ENCODE peak calls at places on chromosomes 6 and 20, in seven cellular contexts. H is HCT116, E is H1, J is HepG2, G is SK-N-SH, D is K562, B is GM12878. L is an unnamed sample. For H3K27me3, the result is how much of the 10 kb centered on the place peaks cover.

GRCh38 chr20:60046011-60046413 is 87.8 kb downstream of the CDH26 start:
- DNase-seq in D (no peak), B (no peak), J (no peak), H (no peak), G (no peak), E (no peak), L (no peak)

GRCh38 chr6:31558631-31559500 is 11.5 kb downstream of the NFKBIL1 start:
- DNase-seq in H (no peak), G (no peak), D (peak), J (no peak), E (no peak), B (peak), L (no peak)

GRCh38 chr6:37007340-37008043 is 2.0 kb downstream of the FGD2 start:
- DNase-seq in B (no peak), E (no peak), H (no peak), G (no peak), J (no peak), D (no peak), L (no peak)

GRCh38 chr20:4272225-4272624 is 256.9 kb upstream of the RNF24 start:
- DNase-seq in H (no peak), D (no peak), J (no peak), G (no peak), B (no peak), E (no peak), L (no peak)

GRCh38 chr6:12485226-12485764 is 195.1 kb downstream of the EDN1 start:
- DNase-seq in B (no peak), D (no peak), G (no peak), H (no peak), E (no peak), J (no peak), L (no peak)

GRCh38 chr6:148747145-148747492 is 289 bp downstream of the UST start:
- DNase-seq in E (no peak), H (no peak), D (peak), G (peak), J (no peak), B (no peak), L (no peak)

GRCh38 chr6:170440437-170440836 is 112.7 kb downstream of the PSMB1 start:
- DNase-seq in J (no peak), G (peak), E (no peak), B (no peak), H (no peak), D (no peak), L (no peak)

GRCh38 chr6:136166815-136167214 is 83.3 kb downstream of the MTFR2 start:
- DNase-seq in B (no peak), G (no peak), H (no peak), E (no peak), D (no peak), J (no peak), L (no peak)

GRCh38 chr6:26215200-26216014 is 128.2 kb downstream of the HFE start:
- DNase-seq in G (no peak), J (peak), D (no peak), H (no peak), E (no peak), B (no peak), L (no peak)

GRCh38 chr6:18640134-18640533 is 253.0 kb downstream of the RNF144B start:
- DNase-seq in E (no peak), G (no peak), H (no peak), B (no peak), D (no peak), J (no peak), L (no peak)

GRCh38 chr6:150485559-150486517 is 113.8 kb upstream of the PLEKHG1 start:
- DNase-seq in B (no peak), H (no peak), D (no peak), G (no peak), E (no peak), J (no peak), L (no peak)

GRCh38 chr6:140078552-140079126 is 704.2 kb upstream of the CITED2 start:
- DNase-seq in J (no peak), G (no peak), B (no peak), E (no peak), H (no peak), D (no peak), L (no peak)

GRCh38 chr20:41618807-41619294 is 674 bp upstream of the CHD6 start:
- DNase-seq in J (no peak), B (no peak), H (no peak), D (no peak), G (no peak), E (no peak), L (no peak)

GRCh38 chr6:34149831-34150400 is 4.0 kb upstream of the GRM4 start:
- DNase-seq in E (no peak), D (no peak), H (no peak), G (peak), J (no peak), B (no peak), L (no peak)
- H3K27me3 ChIP-seq in E (under half), D (half or more), H (under half), G (under half), J (half or more), B (under half), L (under half)

GRCh38 chr6:107179004-107179403 is 63.7 kb upstream of the BEND3 start:
- DNase-seq in E (no peak), J (no peak), H (peak), B (no peak), D (no peak), G (no peak), L (no peak)

GRCh38 chr6:107171513-107171912 is 56.2 kb upstream of the BEND3 start:
- DNase-seq in J (no peak), G (no peak), E (no peak), B (no peak), D (no peak), H (no peak), L (no peak)

GRCh38 chr6:107173779-107174178 is 58.5 kb upstream of the BEND3 start:
- DNase-seq in E (no peak), G (no peak), D (no peak), J (no peak), H (no peak), B (no peak), L (no peak)
- TF ChIP-seq SIN3A in E (no peak), G (no peak), D (no peak), J (no peak), H (no peak), B (no peak), L (no peak)

GRCh38 chr20:45432294-45432693 is 16.4 kb downstream of the PIGT start:
- DNase-seq in H (no peak), G (no peak), D (no peak), J (no peak), B (peak), E (no peak), L (no peak)
- H3K4me3 ChIP-seq in H (no peak), G (no peak), D (no peak), J (no peak), B (no peak), E (no peak), L (no peak)

DNA sequence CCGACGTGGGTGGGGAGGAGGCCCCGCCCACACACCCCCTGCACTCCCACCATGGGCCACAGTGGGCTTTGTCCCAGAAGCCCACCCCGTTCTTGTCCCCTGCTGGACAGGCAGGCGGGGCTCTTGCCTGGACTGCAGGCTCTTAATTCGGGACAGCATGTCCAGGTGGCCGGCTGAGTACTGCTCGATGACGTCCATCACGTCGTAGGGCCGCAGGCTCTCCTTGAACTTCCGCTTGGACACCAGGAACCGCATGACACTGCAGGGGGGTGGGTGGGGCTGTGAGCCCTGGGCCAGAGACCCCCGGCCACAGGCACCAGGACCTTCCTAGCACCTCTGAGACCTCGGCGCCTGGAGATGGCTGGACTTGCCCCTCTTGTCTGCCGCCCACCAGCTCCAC is 52.2 kb upstream of the CHRNA4 start:
- DNase-seq in B (no peak), J (no peak), E (no peak), H (no peak), D (no peak), G (no peak), L (no peak)
- H3K27me3 ChIP-seq in B (under half), J (half or more), E (under half), H (under half), D (half or more), G (under half), L (under half)

GRCh38 chr6:5556011-5556410 is 294.7 kb downstream of the FARS2 start:
- DNase-seq in J (no peak), D (no peak), B (no peak), H (no peak), E (no peak), G (no peak), L (no peak)
- TF ChIP-seq SIN3A in J (no peak), D (no peak), B (no peak), H (no peak), E (no peak), G (no peak), L (no peak)

GRCh38 chr6:52304917-52305316 is 20.4 kb upstream of the MCM3 start:
- DNase-seq in J (no peak), D (no peak), E (no peak), B (no peak), H (no peak), G (no peak), L (no peak)
- H3K4me3 ChIP-seq in J (no peak), D (no peak), E (no peak), B (peak), H (no peak), G (no peak), L (no peak)

GRCh38 chr6:28810655-28811053 is 113.1 kb downstream of the TRIM27 start:
- DNase-seq in E (no peak), B (no peak), G (no peak), J (no peak), H (no peak), D (no peak), L (no peak)

GRCh38 chr6:28811873-28812272 is 111.9 kb downstream of the TRIM27 start:
- DNase-seq in G (no peak), E (no peak), B (no peak), J (peak), H (no peak), D (peak), L (no peak)

GRCh38 chr6:28809947-28810654 is 113.7 kb downstream of the TRIM27 start:
- DNase-seq in G (no peak), H (no peak), D (peak), B (no peak), E (no peak), J (no peak), L (no peak)

GRCh38 chr6:28808383-28808782 is 115.4 kb downstream of the TRIM27 start:
- DNase-seq in B (no peak), J (no peak), D (no peak), H (no peak), E (no peak), G (no peak), L (no peak)

DNA sequence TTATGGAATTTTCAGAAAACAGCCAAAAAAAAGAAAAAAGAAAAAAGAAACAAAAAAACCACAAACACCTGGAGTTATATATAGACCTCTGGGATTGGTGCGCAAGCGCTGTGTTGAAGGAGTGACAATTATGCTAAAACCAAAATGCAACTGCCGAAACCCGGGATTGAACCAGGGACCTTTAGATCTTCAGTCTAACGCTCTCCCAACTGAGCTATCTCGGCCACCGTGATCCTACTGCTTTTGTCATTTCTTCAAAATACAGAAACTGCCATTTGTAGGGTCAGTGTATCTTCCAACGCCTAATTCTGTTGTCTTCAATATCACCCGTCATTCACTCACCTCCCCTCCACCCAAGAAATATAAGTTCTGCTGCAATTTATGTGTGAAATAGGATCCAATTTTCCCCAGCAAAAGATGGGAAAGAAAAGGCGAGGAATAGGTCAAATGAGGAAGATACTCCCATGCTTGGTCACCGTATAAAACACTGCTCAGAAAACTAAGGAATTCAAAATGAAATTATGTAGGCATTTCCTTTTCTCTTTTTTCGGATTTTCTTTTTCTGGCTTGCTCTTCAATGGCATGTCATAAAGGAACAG is 116.0 kb downstream of the TRIM27 start:
- DNase-seq in H (peak), D (peak), B (no peak), G (peak), E (no peak), J (peak), L (no peak)
- H3K27me3 ChIP-seq in H (under half), D (under half), B (under half), G (half or more), E (half or more), J (under half), L (under half)

DNA sequence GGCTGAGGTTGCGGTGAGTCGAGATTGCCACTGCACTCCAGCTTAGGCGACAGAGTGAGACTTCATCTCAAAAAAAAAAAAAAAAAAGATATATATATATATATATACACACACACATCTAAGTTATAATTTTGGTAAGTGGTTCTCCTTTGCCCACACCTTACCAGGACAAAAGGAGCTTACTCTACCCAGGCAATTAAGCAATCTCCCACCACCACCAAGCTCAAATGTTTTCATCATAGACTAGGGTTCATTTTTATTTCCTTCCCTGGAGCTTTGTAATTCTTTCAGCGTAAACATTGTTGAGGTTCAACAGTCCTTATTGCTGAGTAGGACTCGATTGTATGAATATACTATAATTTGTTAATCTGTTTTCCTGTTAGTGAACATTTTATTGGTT is 23.5 kb downstream of the AMD1 start:
- DNase-seq in D (no peak), G (no peak), E (no peak), B (no peak), H (no peak), J (no peak), L (no peak)
- TF ChIP-seq SIN3A in D (no peak), G (no peak), E (no peak), B (no peak), H (no peak), J (no peak), L (no peak)